ENCODE peak calls at places on chromosomes 1 and 21, in four cellular contexts. F is K562, S is HL-60, M is GM12878. X is an unnamed sample.

GRCh38 chr1:28601696-28602095 is 9.6 kb downstream of the RAB42 start:
- DNase-seq in F (no peak), S (no peak), M (no peak), X (no peak)

GRCh38 chr1:84096121-84096635 is 47.9 kb upstream of the PRKACB start:
- DNase-seq in F (no peak), S (no peak), M (no peak), X (no peak)

GRCh38 chr1:197021716-197022115 is 44.4 kb downstream of the CFHR5 start:
- DNase-seq in F (no peak), S (no peak), M (no peak), X (no peak)

GRCh38 chr1:72649974-72650373 is 367.6 kb upstream of the NEGR1 start:
- DNase-seq in F (no peak), S (no peak), M (no peak), X (no peak)

GRCh38 chr1:3900150-3900968 is at the start of gene C1orf174:
- DNase-seq in F (peak), S (peak), M (peak), X (peak)

GRCh38 chr1:59013276-59013927 is 229.6 kb upstream of the JUN start:
- DNase-seq in F (no peak), S (no peak), M (no peak), X (no peak)

GRCh38 chr1:27356628-27357280 is 10.0 kb downstream of the MAP3K6 start:
- DNase-seq in F (peak), S (no peak), M (no peak), X (no peak)

GRCh38 chr1:13941315-13941714 is 241.3 kb downstream of the PRDM2 start:
- DNase-seq in F (no peak), S (no peak), M (no peak), X (no peak)

GRCh38 chr1:236603896-236604217 is 459 bp downstream of the HEATR1 start:
- DNase-seq in F (peak), S (peak), M (no peak), X (no peak)

GRCh38 chr1:154154534-154155181 is at the start of gene NUP210L:
- DNase-seq in F (peak), S (no peak), M (no peak), X (no peak)

GRCh38 chr21:32338209-32338921 is 39.7 kb downstream of the MRAP start:
- DNase-seq in F (no peak), S (no peak), M (no peak), X (no peak)

GRCh38 chr1:196114193-196114592 is 494.0 kb downstream of the KCNT2 start:
- DNase-seq in F (no peak), S (no peak), M (no peak), X (no peak)

GRCh38 chr21:27649746-27650145 is 682.9 kb upstream of the ADAMTS5 start:
- DNase-seq in F (no peak), S (no peak), M (no peak), X (no peak)

GRCh38 chr21:44761011-44761729 is 40.5 kb downstream of the UBE2G2 start:
- DNase-seq in F (peak), S (no peak), M (no peak), X (peak)

GRCh38 chr1:9770276-9770675 is 53.5 kb downstream of the CLSTN1 start:
- DNase-seq in F (no peak), S (no peak), M (no peak), X (no peak)

GRCh38 chr1:228903573-228904122 is 168.4 kb downstream of the RHOU start:
- DNase-seq in F (no peak), S (no peak), M (no peak), X (no peak)

GRCh38 chr1:62841587-62842169 is 57.7 kb downstream of the ATG4C start:
- DNase-seq in F (peak), S (peak), M (peak), X (peak)

GRCh38 chr1:163876546-163876945 is 554.8 kb downstream of the NUF2 start:
- DNase-seq in F (no peak), S (no peak), M (no peak), X (no peak)

GRCh38 chr1:39372105-39372504 is 119.3 kb upstream of the BMP8A start:
- DNase-seq in F (no peak), S (no peak), M (no peak), X (no peak)

GRCh38 chr1:176157995-176158394 is 49.1 kb downstream of the COP1 start:
- DNase-seq in F (no peak), S (no peak), M (no peak), X (no peak)

GRCh38 chr1:74504125-74505065 is 8.0 kb downstream of the LRRC53 start:
- DNase-seq in F (peak), S (peak), M (peak), X (peak)

GRCh38 chr1:156909671-156910070 is 10.8 kb upstream of the LRRC71 start:
- DNase-seq in F (no peak), S (no peak), M (no peak), X (no peak)

DNA sequence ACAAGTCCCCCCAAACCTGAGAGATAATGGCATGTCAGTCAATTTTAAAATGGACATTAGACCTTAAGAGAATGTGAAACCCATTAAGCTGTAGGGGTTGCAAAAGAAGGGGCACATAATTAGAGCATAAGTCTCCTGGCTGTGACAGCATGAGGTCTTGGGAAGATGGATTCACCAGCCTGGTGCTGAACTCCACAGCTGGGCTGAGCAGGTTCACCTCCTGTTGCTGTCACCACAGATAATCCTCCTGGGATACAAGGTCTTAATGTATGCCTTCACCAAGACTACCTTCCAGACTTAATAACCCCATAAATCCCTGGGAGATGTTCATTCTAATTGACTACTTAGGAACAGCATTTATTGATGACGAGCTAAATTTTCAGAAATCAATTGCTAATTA is 124.8 kb downstream of the BACH1 start:
- DNase-seq in F (no peak), S (no peak), M (no peak), X (no peak)
- TF ChIP-seq SPI1 in F (no peak), S (no peak), M (no peak), X (no peak)

DNA sequence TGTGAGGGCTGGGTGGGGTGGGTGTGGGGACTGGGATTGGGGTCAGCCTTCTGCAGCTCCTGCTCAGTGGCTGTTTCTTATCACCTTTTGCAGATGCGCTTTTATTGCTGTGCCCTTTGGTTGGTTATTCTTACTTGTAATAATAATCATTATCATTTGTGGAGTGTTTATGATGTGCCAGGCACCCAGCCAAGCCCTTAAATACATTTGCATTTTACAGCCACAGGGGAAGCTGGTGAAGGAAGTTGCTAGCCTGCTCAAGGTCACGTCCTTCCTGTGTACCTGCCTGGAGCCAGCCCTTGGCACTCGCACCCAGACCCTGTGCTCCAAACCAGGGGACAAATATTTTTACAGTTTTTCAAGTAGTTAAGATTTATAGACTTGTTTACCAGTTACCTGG is 144.0 kb downstream of the PGBD5 start:
- DNase-seq in F (peak), S (no peak), M (no peak), X (no peak)
- TF ChIP-seq POLR2AphosphoS5 in F (no peak), S (no peak), M (no peak), X (no peak)

GRCh38 chr21:41947596-41948403 is 6.0 kb downstream of the C2CD2 start:
- DNase-seq in F (no peak), S (no peak), M (no peak), X (no peak)
- TF ChIP-seq SPI1 in F (no peak), S (no peak), M (no peak), X (no peak)

DNA sequence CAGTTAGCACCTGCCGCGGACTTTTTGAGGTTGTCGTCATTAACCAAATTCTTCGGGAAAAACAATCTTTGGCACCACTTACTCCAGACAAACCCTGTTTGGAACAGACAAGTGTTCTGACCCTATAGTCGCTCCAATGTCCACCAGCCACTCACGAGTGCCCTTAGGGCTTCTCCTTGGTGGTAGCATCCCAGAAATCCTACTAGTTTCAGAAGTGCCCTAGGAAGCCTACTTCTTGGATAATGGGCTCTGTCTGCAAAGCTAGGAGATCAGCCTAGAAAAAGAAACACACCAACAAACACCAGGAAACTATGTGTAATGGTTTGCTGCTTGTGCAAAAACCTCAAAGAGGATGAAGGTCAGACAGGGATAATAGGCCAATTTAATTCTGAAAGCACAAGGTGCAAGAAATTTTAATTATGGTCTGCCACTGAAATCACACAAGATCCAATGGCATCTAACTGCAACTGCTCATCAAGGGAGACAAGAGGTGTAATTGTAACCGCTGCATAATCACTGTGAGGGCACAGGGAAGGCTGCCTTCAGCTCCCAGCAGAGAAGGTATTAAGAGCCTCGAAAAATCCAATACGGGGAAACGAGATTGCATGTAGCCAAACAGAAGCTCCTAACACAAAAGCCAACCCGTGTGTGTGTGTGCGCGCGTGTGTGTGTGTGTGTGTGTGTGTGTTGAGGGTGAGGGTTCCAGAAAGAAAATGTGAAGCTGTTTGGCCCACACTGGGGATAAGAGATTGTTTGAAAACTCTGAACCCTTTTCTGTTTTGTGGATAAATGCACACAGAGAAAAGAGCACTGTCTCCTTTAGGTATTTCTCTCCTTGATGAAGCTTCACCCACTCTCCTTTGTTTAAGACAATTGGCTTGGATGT is 2.2 kb downstream of the WLS start:
- DNase-seq in F (no peak), S (no peak), M (no peak), X (no peak)
- TF ChIP-seq POLR2AphosphoS5 in F (no peak), S (no peak), M (no peak), X (no peak)

GRCh38 chr1:924619-925323 is 1.0 kb downstream of the SAMD11 start:
- DNase-seq in F (peak), S (peak), M (no peak), X (no peak)
- TF ChIP-seq SPI1 in F (no peak), S (no peak), M (no peak), X (no peak)

DNA sequence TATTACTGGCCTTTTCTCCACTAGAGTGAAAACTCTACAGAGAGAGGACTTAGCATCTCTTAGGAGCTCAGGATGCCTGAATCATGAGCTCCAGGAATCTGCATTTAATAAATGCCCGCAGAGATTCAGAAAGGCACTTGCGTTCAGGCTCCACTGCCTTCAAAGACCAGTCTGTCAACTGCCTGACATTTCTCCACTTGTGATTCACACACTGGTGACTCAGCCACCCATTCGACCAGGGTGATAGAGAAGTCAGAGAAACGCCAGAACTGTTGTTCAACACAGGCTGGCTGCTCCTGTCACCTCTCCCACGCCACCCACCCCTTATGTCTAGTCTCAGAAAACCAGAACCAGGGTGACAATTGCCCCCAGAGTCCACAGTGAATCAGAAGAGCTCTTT is 26.9 kb upstream of the LBR start:
- DNase-seq in F (peak), S (peak), M (no peak), X (no peak)
- TF ChIP-seq POLR2AphosphoS5 in F (no peak), S (no peak), M (no peak), X (no peak)

GRCh38 chr1:191582169-191582568 is 576.1 kb upstream of the RGS18 start:
- DNase-seq in F (peak), S (no peak), M (no peak), X (no peak)
- TF ChIP-seq SPI1 in F (no peak), S (no peak), M (no peak), X (no peak)

X was measured in GM12891.